ENCODE peak calls at places on chromosomes 4 and X, in seven cellular contexts. Z, T, V, G, Y, C and Q are unnamed samples.

GRCh38 chr4:139919513-139919912 is 234.5 kb downstream of the MAML3 start:
- DNase-seq in C (no peak), G (peak; percentile 70), Y (no peak), Z (no peak), V (peak; percentile 80), T (no peak), Q (no peak)

GRCh38 chr4:23068756-23069155 is 376.0 kb downstream of the GBA3 start:
- DNase-seq in T (no peak), Z (no peak), V (no peak), G (no peak), Y (no peak), C (no peak), Q (no peak)

GRCh38 chrX:150239946-150240642 is 123.0 kb upstream of the MAMLD1 start:
- DNase-seq in T (no peak), C (no peak), Y (no peak), Z (no peak), G (no peak), V (no peak), Q (no peak)

GRCh38 chr4:108240356-108240755 is 71.6 kb upstream of the LEF1 start:
- DNase-seq in C (no peak), Z (no peak), T (no peak), V (no peak), G (no peak), Y (no peak), Q (peak; percentile 17)

GRCh38 chr4:6987566-6987920 is 55.6 kb upstream of the TADA2B start:
- DNase-seq in C (no peak), G (peak; percentile 76), V (peak; percentile 31), Y (no peak), T (no peak), Z (peak; percentile 39), Q (peak; percentile 44)

GRCh38 chr4:40552536-40552935 is 77.1 kb downstream of the RBM47 start:
- DNase-seq in Z (no peak), T (no peak), Y (no peak), V (no peak), G (no peak), C (no peak), Q (peak; percentile 43)

GRCh38 chrX:47143894-47144625 is 442 bp downstream of the NDUFB11 start:
- DNase-seq in G (peak; percentile 60), V (peak; percentile 31), C (peak; percentile 8), T (no peak), Z (peak; percentile 46), Y (no peak), Q (no peak)

GRCh38 chrX:108224727-108225455 is 133.3 kb downstream of the ATG4A start:
- DNase-seq in Y (no peak), Z (peak; percentile 24), V (peak; percentile 48), T (peak; percentile 14), C (peak; percentile 10), G (peak; percentile 40), Q (peak; percentile 53)